ENCODE peak calls at places on chromosomes 4 and X, in four cellular contexts. Z is endothelial cell, Q is T-helper 9 cell, U is M059J. P is an unnamed sample.

GRCh38 chr4:169050308-169050707 is 40.3 kb upstream of the CBR4 start:
- DNase-seq in Z (no peak), Q (no peak), U (no peak), P (no peak)

GRCh38 chr4:3481113-3481531 is 18.0 kb downstream of the DOK7 start:
- DNase-seq in Z (no peak), Q (no peak), U (no peak), P (no peak)

GRCh38 chrX:57905141-57905540 is 5.1 kb downstream of the ZXDA start:
- DNase-seq in Z (no peak), Q (no peak), U (no peak), P (no peak)

GRCh38 chrX:115582871-115583729 is 22.1 kb downstream of the PLS3 start:
- DNase-seq in Z (no peak), Q (no peak), U (peak), P (no peak)

GRCh38 chrX:9515464-9515863 is 50.6 kb downstream of the TBL1X start:
- DNase-seq in Z (no peak), Q (no peak), U (no peak), P (no peak)

GRCh38 chrX:70139736-70140135 is 6.5 kb downstream of the IGBP1 start:
- DNase-seq in Z (no peak), Q (no peak), U (no peak), P (no peak)

GRCh38 chr4:71026086-71026485 is 32.6 kb downstream of the DCK start:
- DNase-seq in Z (no peak), Q (no peak), U (peak), P (no peak)

GRCh38 chr4:107392951-107393350 is 327.1 kb downstream of the PAPSS1 start:
- DNase-seq in Z (no peak), Q (no peak), U (peak), P (no peak)

GRCh38 chr4:146389561-146389960 is 132.2 kb downstream of the SLC10A7 start:
- DNase-seq in Z (no peak), Q (no peak), U (peak), P (no peak)

GRCh38 chrX:43735957-43736356 is 79.9 kb downstream of the MAOA start:
- DNase-seq in Z (no peak), Q (no peak), U (no peak), P (no peak)

GRCh38 chr4:929970-930625 is 2.0 kb downstream of the GAK start:
- DNase-seq in Z (no peak), Q (no peak), U (no peak), P (no peak)

P was measured in MM.1S.